ENCODE peak calls at places on chromosomes 13 and 19, in four cellular contexts. R is fibroblast of the aortic adventitia, I is NCI-H1417 treated with DMSO at 0.1 percent for 48 hours, W is ACHN. Y is an unnamed sample.

GRCh38 chr19:8489591-8490394 is 12.6 kb downstream of the PRAM1 start:
- DNase-seq in R (no peak), I (no peak), W (no peak), Y (no peak)

GRCh38 chr19:56671613-56671994 is at the start of gene ZNF835:
- DNase-seq in W (no peak), R (no peak), I (no peak), Y (no peak)

GRCh38 chr19:5693195-5694166 is 3.4 kb downstream of the RPL36 start:
- DNase-seq in R (no peak), I (no peak), W (no peak), Y (no peak)

GRCh38 chr19:35718345-35719041 is 690 bp downstream of the KMT2B start:
- DNase-seq in W (peak), I (no peak), R (no peak), Y (no peak)

GRCh38 chr13:27004866-27005265 is 166.7 kb downstream of the USP12 start:
- DNase-seq in R (no peak), W (no peak), I (no peak), Y (no peak)

GRCh38 chr13:98978280-98978679 is 416 bp upstream of the DOCK9 start:
- DNase-seq in W (peak), I (no peak), R (peak), Y (peak)

GRCh38 chr13:105446197-105446596 is 1089.3 kb downstream of the EFNB2 start:
- DNase-seq in W (peak), R (peak), I (no peak), Y (no peak)

GRCh38 chr13:41231786-41232185 is 31.6 kb downstream of the MTRF1 start:
- DNase-seq in R (peak), I (no peak), W (no peak), Y (no peak)

GRCh38 chr19:13097331-13098258 is 5.1 kb downstream of the LYL1 start:
- DNase-seq in R (no peak), W (no peak), I (no peak), Y (no peak)

GRCh38 chr13:28820099-28821051 is at the start of gene MTUS2:
- DNase-seq in R (no peak), I (no peak), W (no peak), Y (no peak)

GRCh38 chr13:112623051-112623711 is 35.2 kb upstream of the TUBGCP3 start:
- DNase-seq in I (peak), W (no peak), R (no peak), Y (no peak)

GRCh38 chr19:34274284-34274826 is 20.0 kb downstream of the GARRE1 start:
- DNase-seq in I (no peak), W (no peak), R (no peak), Y (no peak)

GRCh38 chr13:109204657-109205056 is 575.2 kb downstream of the MYO16 start:
- DNase-seq in I (no peak), R (no peak), W (no peak), Y (no peak)

Y was measured in COLO829.